ENCODE peak calls at places on chromosomes 2 and 18, in eight cellular contexts. U is NCI-H2029 treated with DMSO at 0.1 percent for 48 hours; W is brain microvascular endothelial cell; O is fibroblast of lung; A is nephron progenitor cell; Y is substantia nigra; R is activated T-helper 9 cell treated with anti-CD3 and anti-CD28 coated beads, Interleukin-2, amount 50 U/mL, for 16 hours; F is pons. K is an unnamed sample.

GRCh38 chr2:101045330-101045729 is 43.2 kb downstream of the RPL31 start:
- DNase-seq in U (no peak), W (no peak), O (no peak), A (no peak), Y (no peak), R (no peak), F (no peak), K (no peak)

GRCh38 chr2:71348302-71348701 is 16.7 kb downstream of the ZNF638 start:
- DNase-seq in U (no peak), W (peak; percentile 28), O (peak; percentile 64), A (peak; percentile 45), Y (no peak), R (no peak), F (no peak), K (no peak)

GRCh38 chr2:19346983-19347618 is 11.3 kb downstream of the OSR1 start:
- DNase-seq in U (no peak), W (no peak), O (no peak), A (no peak), Y (no peak), R (no peak), F (peak; percentile 31), K (no peak)

GRCh38 chr2:1600191-1601063 is 143.9 kb downstream of the PXDN start:
- DNase-seq in U (no peak), W (no peak), O (peak; percentile 95), A (no peak), Y (no peak), R (no peak), F (no peak), K (no peak)

GRCh38 chr18:74665346-74665745 is 67.7 kb downstream of the ZNF407 start:
- DNase-seq in U (no peak), W (no peak), O (no peak), A (no peak), Y (no peak), R (no peak), F (no peak), K (no peak)

GRCh38 chr2:240358821-240359342 is 76.6 kb upstream of the GPC1 start:
- DNase-seq in U (no peak), W (no peak), O (no peak), A (no peak), Y (no peak), R (no peak), F (no peak), K (no peak)

GRCh38 chr18:27057459-27058302 is 127.4 kb downstream of the CHST9 start:
- DNase-seq in U (no peak), W (no peak), O (no peak), A (no peak), Y (peak; percentile 13), R (no peak), F (peak; percentile 62), K (no peak)

GRCh38 chr2:237876056-237876439 is 16.6 kb downstream of the RAMP1 start:
- DNase-seq in U (no peak), W (no peak), O (no peak), A (no peak), Y (no peak), R (no peak), F (no peak), K (no peak)

GRCh38 chr2:160901631-160902030 is 258.6 kb upstream of the TANK start:
- DNase-seq in U (no peak), W (no peak), O (no peak), A (no peak), Y (no peak), R (no peak), F (no peak), K (no peak)

GRCh38 chr18:37364237-37364636 is 201.4 kb downstream of the CELF4 start:
- DNase-seq in U (peak; percentile 12), W (no peak), O (no peak), A (no peak), Y (no peak), R (no peak), F (peak; percentile 46), K (no peak)

GRCh38 chr2:159226608-159227007 is 59.9 kb downstream of the WDSUB1 start:
- DNase-seq in U (peak; percentile 52), W (no peak), O (no peak), A (no peak), Y (no peak), R (no peak), F (no peak), K (no peak)

GRCh38 chr2:224861266-224861665 is 145.1 kb upstream of the CCDC195 start:
- DNase-seq in U (no peak), W (no peak), O (no peak), A (no peak), Y (no peak), R (no peak), F (no peak), K (no peak)

GRCh38 chr2:144208924-144209323 is 311.0 kb downstream of the ZEB2 start:
- DNase-seq in U (no peak), W (no peak), O (no peak), A (no peak), Y (no peak), R (no peak), F (no peak), K (no peak)

GRCh38 chr2:134231965-134232340 is 21.9 kb upstream of the MGAT5 start:
- DNase-seq in U (no peak), W (peak; percentile 54), O (no peak), A (no peak), Y (no peak), R (no peak), F (no peak), K (no peak)

GRCh38 chr2:240722796-240723735 is 31.4 kb downstream of the AQP12A start:
- DNase-seq in U (no peak), W (no peak), O (no peak), A (no peak), Y (no peak), R (no peak), F (no peak), K (no peak)

GRCh38 chr2:209391776-209392401 is 32.0 kb upstream of the MAP2 start:
- DNase-seq in U (no peak), W (peak; percentile 16), O (peak; percentile 51), A (no peak), Y (no peak), R (no peak), F (no peak), K (no peak)

GRCh38 chr2:187307606-187308005 is 140.4 kb downstream of the CALCRL start:
- DNase-seq in U (no peak), W (no peak), O (no peak), A (no peak), Y (no peak), R (no peak), F (no peak), K (no peak)

GRCh38 chr18:28198588-28198987 is 21.7 kb upstream of the CDH2 start:
- DNase-seq in U (no peak), W (no peak), O (no peak), A (no peak), Y (no peak), R (no peak), F (peak; percentile 67), K (no peak)

K was measured in D341Med.